ENCODE peak calls at places on chromosomes 4 and X, in eight cellular contexts. One of them, this sample, is unnamed.
A peak's percentile ranks its signal among the peaks of the same experiment; 100 is the strongest.

GRCh38 chr4:148978301-148978700 is 536.1 kb upstream of the NR3C2 start:
- DNase-seq in heart left ventricle: no peak
- DNase-seq in ovary: no peak
- DNase-seq in transverse colon: no peak
- DNase-seq in endothelial cell of umbilical vein: no peak
- DNase-seq in esophagus muscularis mucosa: no peak
- DNase-seq in HepG2: no peak
- DNase-seq in upper lobe of left lung: no peak
- DNase-seq in this sample: no peak

GRCh38 chr4:112516401-112517066 is 554 bp upstream of the NEUROG2 start:
- DNase-seq in heart left ventricle: no peak
- DNase-seq in ovary: no peak
- DNase-seq in transverse colon: no peak
- DNase-seq in endothelial cell of umbilical vein: no peak
- DNase-seq in esophagus muscularis mucosa: no peak
- DNase-seq in HepG2: no peak
- DNase-seq in upper lobe of left lung: no peak
- DNase-seq in this sample: no peak

GRCh38 chr4:81421346-81422218 is 50.1 kb downstream of the RASGEF1B start:
- DNase-seq in heart left ventricle: no peak
- DNase-seq in ovary: no peak
- DNase-seq in transverse colon: peak; percentile 55
- DNase-seq in endothelial cell of umbilical vein: no peak
- DNase-seq in esophagus muscularis mucosa: no peak
- DNase-seq in HepG2: no peak
- DNase-seq in upper lobe of left lung: peak; percentile 67
- DNase-seq in this sample: no peak

GRCh38 chrX:107716045-107716684 is 59.4 kb downstream of the TSC22D3 start:
- DNase-seq in heart left ventricle: peak; percentile 36
- DNase-seq in ovary: no peak
- DNase-seq in transverse colon: peak; percentile 28
- DNase-seq in endothelial cell of umbilical vein: peak; percentile 32
- DNase-seq in esophagus muscularis mucosa: no peak
- DNase-seq in HepG2: no peak
- DNase-seq in upper lobe of left lung: no peak
- DNase-seq in this sample: peak; percentile 85

GRCh38 chr4:40119344-40119743 is 62.7 kb downstream of the N4BP2 start:
- DNase-seq in heart left ventricle: no peak
- DNase-seq in ovary: no peak
- DNase-seq in transverse colon: no peak
- DNase-seq in endothelial cell of umbilical vein: no peak
- DNase-seq in esophagus muscularis mucosa: no peak
- DNase-seq in HepG2: no peak
- DNase-seq in upper lobe of left lung: no peak
- DNase-seq in this sample: no peak

GRCh38 chr4:150004481-150004880 is 73.8 kb upstream of the DCLK2 start:
- DNase-seq in heart left ventricle: no peak
- DNase-seq in ovary: no peak
- DNase-seq in transverse colon: no peak
- DNase-seq in endothelial cell of umbilical vein: peak; percentile 80
- DNase-seq in esophagus muscularis mucosa: no peak
- DNase-seq in HepG2: no peak
- DNase-seq in upper lobe of left lung: no peak
- DNase-seq in this sample: no peak

GRCh38 chrX:74529311-74529710 is 85.1 kb downstream of the RLIM start:
- DNase-seq in heart left ventricle: no peak
- DNase-seq in ovary: no peak
- DNase-seq in transverse colon: no peak
- DNase-seq in endothelial cell of umbilical vein: no peak
- DNase-seq in esophagus muscularis mucosa: no peak
- DNase-seq in HepG2: no peak
- DNase-seq in upper lobe of left lung: no peak
- DNase-seq in this sample: no peak

GRCh38 chr4:37976513-37976912 is 16.3 kb downstream of the PTTG2 start:
- DNase-seq in heart left ventricle: no peak
- DNase-seq in ovary: no peak
- DNase-seq in transverse colon: no peak
- DNase-seq in endothelial cell of umbilical vein: peak; percentile 18
- DNase-seq in esophagus muscularis mucosa: no peak
- DNase-seq in HepG2: peak; percentile 39
- DNase-seq in upper lobe of left lung: no peak
- DNase-seq in this sample: no peak

GRCh38 chrX:91257388-91257787 is 177.3 kb upstream of the PABPC5 start:
- DNase-seq in heart left ventricle: no peak
- DNase-seq in ovary: no peak
- DNase-seq in transverse colon: no peak
- DNase-seq in endothelial cell of umbilical vein: no peak
- DNase-seq in esophagus muscularis mucosa: no peak
- DNase-seq in HepG2: no peak
- DNase-seq in upper lobe of left lung: no peak
- DNase-seq in this sample: no peak

GRCh38 chr4:13891544-13891939 is 264.0 kb upstream of the BOD1L1 start:
- DNase-seq in heart left ventricle: no peak
- DNase-seq in ovary: no peak
- DNase-seq in transverse colon: no peak
- DNase-seq in endothelial cell of umbilical vein: no peak
- DNase-seq in esophagus muscularis mucosa: no peak
- DNase-seq in HepG2: no peak
- DNase-seq in upper lobe of left lung: no peak
- DNase-seq in this sample: no peak
- H3K27me3 ChIP-seq in heart left ventricle: no peaks in the 10 kb centered on the region
- H3K27me3 ChIP-seq in ovary: no peaks in the 10 kb centered on the region
- H3K27me3 ChIP-seq in transverse colon: no peaks in the 10 kb centered on the region
- H3K27me3 ChIP-seq in endothelial cell of umbilical vein: no peaks in the 10 kb centered on the region
- H3K27me3 ChIP-seq in esophagus muscularis mucosa: no peaks in the 10 kb centered on the region
- H3K27me3 ChIP-seq in HepG2: no peaks in the 10 kb centered on the region
- H3K27me3 ChIP-seq in upper lobe of left lung: no peaks in the 10 kb centered on the region
- H3K27me3 ChIP-seq in this sample: no peaks in the 10 kb centered on the region

DNA sequence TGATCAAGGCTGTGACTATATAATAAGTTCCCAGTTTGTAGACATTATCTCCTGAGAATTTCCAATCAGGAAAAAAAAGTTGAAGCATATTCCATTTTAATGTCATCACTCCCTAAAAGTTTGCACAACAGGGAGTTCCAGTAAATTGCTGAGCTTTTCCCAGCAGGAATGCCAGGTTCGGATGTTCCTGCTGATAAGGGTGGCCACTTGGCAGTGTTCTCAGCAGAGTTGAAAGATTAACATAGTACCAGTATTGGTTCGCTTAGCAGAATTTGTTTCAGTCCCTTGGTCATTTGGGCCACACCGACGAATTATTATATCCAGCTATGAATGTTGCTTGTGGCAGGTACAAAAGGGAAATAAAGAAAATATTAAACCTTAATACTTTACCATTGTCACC is 5.2 kb upstream of the CXCL2 start:
- DNase-seq in heart left ventricle: no peak
- DNase-seq in ovary: no peak
- DNase-seq in transverse colon: peak; percentile 31
- DNase-seq in endothelial cell of umbilical vein: peak; percentile 74
- DNase-seq in esophagus muscularis mucosa: no peak
- DNase-seq in HepG2: no peak
- DNase-seq in upper lobe of left lung: peak; percentile 42
- DNase-seq in this sample: no peak
- TF ChIP-seq POLR2A in heart left ventricle: no peak
- TF ChIP-seq POLR2A in ovary: no peak
- TF ChIP-seq POLR2A in transverse colon: no peak
- TF ChIP-seq POLR2A in endothelial cell of umbilical vein: no peak
- TF ChIP-seq POLR2A in esophagus muscularis mucosa: no peak
- TF ChIP-seq POLR2A in HepG2: no peak
- TF ChIP-seq POLR2A in upper lobe of left lung: no peak
- TF ChIP-seq POLR2A in this sample: no peak

GRCh38 chr4:6688879-6689505 is 4.7 kb upstream of the S100P start:
- DNase-seq in heart left ventricle: no peak
- DNase-seq in ovary: peak; percentile 43
- DNase-seq in transverse colon: peak; percentile 55
- DNase-seq in endothelial cell of umbilical vein: peak; percentile 39
- DNase-seq in esophagus muscularis mucosa: no peak
- DNase-seq in HepG2: peak; percentile 91
- DNase-seq in upper lobe of left lung: peak; percentile 68
- DNase-seq in this sample: peak; percentile 82
- TF ChIP-seq CTCF in heart left ventricle: no peak
- TF ChIP-seq CTCF in ovary: no peak
- TF ChIP-seq CTCF in transverse colon: no peak
- TF ChIP-seq CTCF in endothelial cell of umbilical vein: no peak
- TF ChIP-seq CTCF in esophagus muscularis mucosa: no peak
- TF ChIP-seq CTCF in HepG2: peak; percentile 44
- TF ChIP-seq CTCF in upper lobe of left lung: no peak
- TF ChIP-seq CTCF in this sample: no peak

GRCh38 chrX:153158319-153158718 is 20.8 kb upstream of the MAGEA1 start:
- DNase-seq in heart left ventricle: no peak
- DNase-seq in ovary: no peak
- DNase-seq in transverse colon: no peak
- DNase-seq in endothelial cell of umbilical vein: no peak
- DNase-seq in esophagus muscularis mucosa: no peak
- DNase-seq in HepG2: no peak
- DNase-seq in upper lobe of left lung: no peak
- DNase-seq in this sample: no peak

GRCh38 chrX:153164733-153165132 is 14.4 kb upstream of the MAGEA1 start:
- DNase-seq in heart left ventricle: no peak
- DNase-seq in ovary: no peak
- DNase-seq in transverse colon: no peak
- DNase-seq in endothelial cell of umbilical vein: no peak
- DNase-seq in esophagus muscularis mucosa: no peak
- DNase-seq in HepG2: no peak
- DNase-seq in upper lobe of left lung: no peak
- DNase-seq in this sample: no peak

GRCh38 chrX:153157450-153157849 is 21.6 kb upstream of the MAGEA1 start:
- DNase-seq in heart left ventricle: no peak
- DNase-seq in ovary: no peak
- DNase-seq in transverse colon: no peak
- DNase-seq in endothelial cell of umbilical vein: no peak
- DNase-seq in esophagus muscularis mucosa: no peak
- DNase-seq in HepG2: no peak
- DNase-seq in upper lobe of left lung: no peak
- DNase-seq in this sample: no peak

GRCh38 chrX:153161952-153162351 is 17.1 kb upstream of the MAGEA1 start:
- DNase-seq in heart left ventricle: no peak
- DNase-seq in ovary: no peak
- DNase-seq in transverse colon: no peak
- DNase-seq in endothelial cell of umbilical vein: no peak
- DNase-seq in esophagus muscularis mucosa: no peak
- DNase-seq in HepG2: no peak
- DNase-seq in upper lobe of left lung: no peak
- DNase-seq in this sample: no peak
- H3K27me3 ChIP-seq in heart left ventricle: no peaks in the 10 kb centered on the region
- H3K27me3 ChIP-seq in ovary: no peaks in the 10 kb centered on the region
- H3K27me3 ChIP-seq in transverse colon: no peaks in the 10 kb centered on the region
- H3K27me3 ChIP-seq in endothelial cell of umbilical vein: no peaks in the 10 kb centered on the region
- H3K27me3 ChIP-seq in esophagus muscularis mucosa: peaks cover 4% of the 10 kb centered on the region
- H3K27me3 ChIP-seq in HepG2: no peaks in the 10 kb centered on the region
- H3K27me3 ChIP-seq in upper lobe of left lung: no peaks in the 10 kb centered on the region
- H3K27me3 ChIP-seq in this sample: peaks cover 10% of the 10 kb centered on the region

GRCh38 chr4:88591787-88592599 is at the start of gene HERC3:
- DNase-seq in heart left ventricle: peak; percentile 94
- DNase-seq in ovary: peak; percentile 86
- DNase-seq in transverse colon: peak; percentile 94
- DNase-seq in endothelial cell of umbilical vein: peak; percentile 93
- DNase-seq in esophagus muscularis mucosa: peak; percentile 97
- DNase-seq in HepG2: peak; percentile 67
- DNase-seq in upper lobe of left lung: peak; percentile 95
- DNase-seq in this sample: peak; percentile 97
- TF ChIP-seq POLR2A in heart left ventricle: no peak
- TF ChIP-seq POLR2A in ovary: no peak
- TF ChIP-seq POLR2A in transverse colon: peak; percentile 56
- TF ChIP-seq POLR2A in endothelial cell of umbilical vein: no peak
- TF ChIP-seq POLR2A in esophagus muscularis mucosa: peak; percentile 6
- TF ChIP-seq POLR2A in HepG2: no peak
- TF ChIP-seq POLR2A in upper lobe of left lung: no peak
- TF ChIP-seq POLR2A in this sample: peak; percentile 6

GRCh38 chr4:164949448-164950118 is 27.9 kb downstream of the TRIM61 start:
- DNase-seq in heart left ventricle: no peak
- DNase-seq in ovary: no peak
- DNase-seq in transverse colon: no peak
- DNase-seq in endothelial cell of umbilical vein: no peak
- DNase-seq in esophagus muscularis mucosa: no peak
- DNase-seq in HepG2: no peak
- DNase-seq in upper lobe of left lung: no peak
- DNase-seq in this sample: no peak
- TF ChIP-seq CTCF in heart left ventricle: no peak
- TF ChIP-seq CTCF in ovary: no peak
- TF ChIP-seq CTCF in transverse colon: no peak
- TF ChIP-seq CTCF in endothelial cell of umbilical vein: no peak
- TF ChIP-seq CTCF in esophagus muscularis mucosa: no peak
- TF ChIP-seq CTCF in HepG2: no peak
- TF ChIP-seq CTCF in upper lobe of left lung: no peak
- TF ChIP-seq CTCF in this sample: no peak

DNA sequence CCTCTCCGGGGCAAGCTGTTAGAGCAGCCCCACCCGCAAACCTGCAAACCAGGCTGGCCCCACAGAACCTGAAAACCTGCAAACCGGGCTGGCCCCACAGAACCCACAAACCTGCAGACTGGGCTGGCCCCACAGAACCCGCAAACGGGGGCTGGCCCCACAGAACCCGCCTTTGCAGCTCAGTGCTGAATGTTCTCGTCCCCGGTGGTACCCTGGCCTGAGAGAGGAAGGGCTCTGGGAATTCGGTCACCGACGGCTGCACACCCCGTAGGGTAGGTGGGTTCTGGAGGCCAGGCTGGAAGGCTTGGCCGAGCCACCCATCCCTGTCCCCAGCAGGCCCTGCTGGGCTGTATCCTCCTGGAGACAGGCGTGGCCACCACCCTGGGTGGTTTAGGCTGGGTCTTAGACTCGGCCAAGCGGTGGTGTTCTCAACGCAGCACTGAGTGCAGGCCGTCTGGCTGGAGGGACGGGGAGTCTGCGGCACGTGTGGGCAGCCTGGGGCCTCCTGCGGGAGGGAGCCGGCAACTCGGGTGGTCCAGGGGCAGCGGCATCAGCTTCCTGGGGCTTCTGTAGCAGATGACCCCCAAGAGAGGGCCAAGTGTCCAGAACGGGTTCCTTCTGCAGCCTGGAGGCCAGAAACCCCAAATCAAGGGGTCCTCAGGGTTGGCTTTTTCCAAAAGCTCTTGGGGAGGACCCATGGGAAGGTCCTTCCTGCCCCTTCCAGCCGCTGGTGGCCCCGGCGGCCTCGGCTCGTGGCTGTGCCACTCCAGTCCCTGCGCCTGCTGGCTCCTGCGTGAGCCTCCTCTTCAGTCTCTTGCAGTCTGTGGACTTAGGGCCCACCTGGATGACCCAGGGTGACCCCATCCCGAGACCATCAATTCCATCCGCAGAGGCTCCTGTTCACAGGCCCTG is 15.6 kb downstream of the DOK7 start:
- DNase-seq in heart left ventricle: no peak
- DNase-seq in ovary: no peak
- DNase-seq in transverse colon: no peak
- DNase-seq in endothelial cell of umbilical vein: no peak
- DNase-seq in esophagus muscularis mucosa: no peak
- DNase-seq in HepG2: no peak
- DNase-seq in upper lobe of left lung: no peak
- DNase-seq in this sample: no peak
- H3K27me3 ChIP-seq in heart left ventricle: no peaks in the 10 kb centered on the region
- H3K27me3 ChIP-seq in ovary: no peaks in the 10 kb centered on the region
- H3K27me3 ChIP-seq in transverse colon: peaks cover 45% of the 10 kb centered on the region
- H3K27me3 ChIP-seq in endothelial cell of umbilical vein: peaks cover under 1% of the 10 kb centered on the region
- H3K27me3 ChIP-seq in esophagus muscularis mucosa: no peaks in the 10 kb centered on the region
- H3K27me3 ChIP-seq in HepG2: peaks cover 20% of the 10 kb centered on the region
- H3K27me3 ChIP-seq in upper lobe of left lung: no peaks in the 10 kb centered on the region
- H3K27me3 ChIP-seq in this sample: peaks cover 99% of the 10 kb centered on the region